ENCODE peak calls at places on chromosomes 13 and 19, in nine cellular contexts. X, K, R, I, L, O, P, N and D are unnamed samples.

GRCh38 chr13:44407379-44407778 is 33.8 kb downstream of the SERP2 start:
- DNase-seq in X (no peak), K (no peak), I (no peak), N (no peak), P (no peak), O (no peak), R (no peak), L (no peak), D (no peak)

GRCh38 chr19:38721496-38721895 is 22.8 kb downstream of the CAPN12 start:
- DNase-seq in O (no peak), N (no peak), K (no peak), R (no peak), P (no peak), I (no peak), X (no peak), L (no peak), D (no peak)

GRCh38 chr13:103351035-103351828 is 285.0 kb upstream of the SLC10A2 start:
- DNase-seq in X (no peak), N (no peak), L (no peak), P (no peak), R (no peak), O (peak), I (no peak), K (no peak), D (no peak)

GRCh38 chr13:30702006-30702405 is 33.3 kb upstream of the ALOX5AP start:
- DNase-seq in N (no peak), K (no peak), O (no peak), I (no peak), L (no peak), P (peak), R (no peak), X (no peak), D (no peak)

GRCh38 chr13:32984857-32985626 is 31.2 kb upstream of the KL start:
- DNase-seq in O (no peak), P (no peak), I (no peak), X (peak), K (peak), N (no peak), R (no peak), L (no peak), D (no peak)

GRCh38 chr13:88031980-88032562 is 360.9 kb downstream of the SLITRK5 start:
- DNase-seq in K (no peak), N (no peak), O (peak), I (no peak), P (no peak), L (no peak), R (no peak), X (no peak), D (no peak)

GRCh38 chr13:28728642-28729041 is 9.9 kb upstream of the SLC46A3 start:
- DNase-seq in R (no peak), N (no peak), X (no peak), L (no peak), O (no peak), I (no peak), K (no peak), P (no peak), D (no peak)

GRCh38 chr19:34485831-34486230 is 4.3 kb downstream of the WTIP start:
- DNase-seq in O (no peak), K (no peak), R (no peak), I (no peak), N (no peak), X (no peak), L (no peak), P (no peak), D (no peak)

GRCh38 chr19:13215572-13216380 is 65.6 kb downstream of the IER2 start:
- DNase-seq in P (no peak), I (no peak), N (no peak), X (no peak), R (no peak), L (no peak), K (no peak), O (no peak), D (no peak)

GRCh38 chr19:5113101-5113557 is 144.2 kb downstream of the KDM4B start:
- DNase-seq in O (peak), X (no peak), L (no peak), I (no peak), P (no peak), R (no peak), K (peak), N (no peak), D (no peak)

GRCh38 chr19:41154060-41154459 is 39.0 kb upstream of the CYP2S1 start:
- DNase-seq in P (no peak), N (no peak), R (no peak), L (no peak), O (no peak), X (no peak), I (no peak), K (no peak), D (no peak)

GRCh38 chr19:51887522-51888498 is at the start of gene ZNF577:
- DNase-seq in X (no peak), R (peak), O (peak), I (peak), P (peak), N (peak), K (peak), L (peak), D (peak)

GRCh38 chr19:22286151-22286810 is at the start of gene ZNF729:
- DNase-seq in K (no peak), P (no peak), X (no peak), N (no peak), R (no peak), L (no peak), I (no peak), O (no peak), D (no peak)

GRCh38 chr19:10317857-10318462 is 2.1 kb upstream of the FDX2 start:
- DNase-seq in O (no peak), R (no peak), P (no peak), K (no peak), I (no peak), L (no peak), N (no peak), X (no peak), D (no peak)

GRCh38 chr13:71624641-71625040 is 242.4 kb downstream of the DACH1 start:
- DNase-seq in K (no peak), I (no peak), O (no peak), N (no peak), X (no peak), P (no peak), R (no peak), L (no peak), D (no peak)

GRCh38 chr13:50124536-50125305 is 109.5 kb downstream of the KCNRG start:
- DNase-seq in O (peak), N (peak), K (peak), P (peak), L (peak), I (peak), R (peak), X (peak), D (peak)

GRCh38 chr19:6062274-6062673 is 48.0 kb downstream of the RFX2 start:
- DNase-seq in R (peak), L (peak), I (no peak), K (no peak), X (no peak), P (peak), N (peak), O (no peak), D (no peak)

GRCh38 chr19:49422407-49423277 is 599 bp downstream of the PTH2 start:
- DNase-seq in L (peak), O (peak), N (no peak), P (no peak), K (no peak), R (no peak), I (peak), X (peak), D (peak)

GRCh38 chr13:20967340-20967739 is 64.8 kb upstream of the XPO4 start:
- DNase-seq in R (no peak), P (no peak), N (no peak), I (no peak), O (no peak), L (no peak), K (no peak), X (no peak), D (no peak)

GRCh38 chr13:91058066-91058465 is 289.4 kb upstream of the MIR17HG start:
- DNase-seq in X (peak), O (peak), P (no peak), L (no peak), R (no peak), N (no peak), I (no peak), K (no peak), D (no peak)

GRCh38 chr13:44876782-44877324 is 112.4 kb downstream of the NUFIP1 start:
- DNase-seq in O (no peak), N (no peak), I (peak), K (no peak), R (no peak), P (no peak), X (peak), L (no peak), D (no peak)

GRCh38 chr19:21022996-21023395 is 2.5 kb downstream of the ZNF430 start:
- DNase-seq in N (no peak), X (no peak), O (peak), I (no peak), L (no peak), P (no peak), R (no peak), K (peak), D (peak)

GRCh38 chr13:112444416-112445399 is 68.6 kb downstream of the SPACA7 start:
- DNase-seq in N (no peak), O (no peak), L (no peak), P (peak), R (no peak), X (no peak), K (no peak), I (no peak), D (no peak)

GRCh38 chr13:31242935-31243334 is 43.2 kb downstream of the B3GLCT start:
- DNase-seq in L (no peak), N (no peak), I (no peak), X (no peak), O (peak), P (no peak), R (no peak), K (no peak), D (no peak)

GRCh38 chr19:16449330-16449961 is 22.3 kb downstream of the EPS15L1 start:
- DNase-seq in L (no peak), R (no peak), X (no peak), K (peak), P (no peak), O (peak), N (no peak), I (no peak), D (peak)

GRCh38 chr19:46913852-46914430 is 53.1 kb downstream of the ARHGAP35 start:
- DNase-seq in P (no peak), O (peak), R (no peak), I (no peak), L (no peak), K (peak), X (peak), N (no peak), D (peak)

GRCh38 chr13:42239644-42240043 is 32.3 kb upstream of the AKAP11 start:
- DNase-seq in R (no peak), O (no peak), K (peak), X (peak), P (no peak), N (no peak), L (no peak), I (no peak), D (no peak)

GRCh38 chr19:46065486-46065885 is 24.7 kb upstream of the IGFL4 start:
- DNase-seq in R (no peak), N (no peak), P (no peak), X (peak), K (peak), L (no peak), O (peak), I (no peak), D (no peak)

GRCh38 chr19:39430675-39431593 is 4.8 kb downstream of the RPS16 start:
- DNase-seq in O (peak), K (peak), L (no peak), I (no peak), X (peak), N (peak), R (peak), P (peak), D (peak)

GRCh38 chr13:50277906-50278305 is 262.7 kb downstream of the KCNRG start:
- DNase-seq in L (no peak), O (no peak), X (no peak), R (no peak), P (no peak), N (no peak), K (no peak), I (no peak), D (no peak)

GRCh38 chr13:46593403-46593802 is 40.4 kb downstream of the LRCH1 start:
- DNase-seq in I (no peak), L (no peak), P (no peak), O (no peak), R (no peak), X (no peak), N (no peak), K (no peak), D (peak)

GRCh38 chr19:11164879-11165406 is 9.4 kb upstream of the SPC24 start:
- DNase-seq in P (peak), O (peak), N (peak), R (peak), L (peak), I (no peak), K (no peak), X (no peak), D (no peak)

GRCh38 chr19:37413243-37414084 is 42.6 kb downstream of the ZNF527 start:
- DNase-seq in L (no peak), I (no peak), O (peak), X (peak), K (no peak), R (no peak), N (no peak), P (no peak), D (no peak)

DNA sequence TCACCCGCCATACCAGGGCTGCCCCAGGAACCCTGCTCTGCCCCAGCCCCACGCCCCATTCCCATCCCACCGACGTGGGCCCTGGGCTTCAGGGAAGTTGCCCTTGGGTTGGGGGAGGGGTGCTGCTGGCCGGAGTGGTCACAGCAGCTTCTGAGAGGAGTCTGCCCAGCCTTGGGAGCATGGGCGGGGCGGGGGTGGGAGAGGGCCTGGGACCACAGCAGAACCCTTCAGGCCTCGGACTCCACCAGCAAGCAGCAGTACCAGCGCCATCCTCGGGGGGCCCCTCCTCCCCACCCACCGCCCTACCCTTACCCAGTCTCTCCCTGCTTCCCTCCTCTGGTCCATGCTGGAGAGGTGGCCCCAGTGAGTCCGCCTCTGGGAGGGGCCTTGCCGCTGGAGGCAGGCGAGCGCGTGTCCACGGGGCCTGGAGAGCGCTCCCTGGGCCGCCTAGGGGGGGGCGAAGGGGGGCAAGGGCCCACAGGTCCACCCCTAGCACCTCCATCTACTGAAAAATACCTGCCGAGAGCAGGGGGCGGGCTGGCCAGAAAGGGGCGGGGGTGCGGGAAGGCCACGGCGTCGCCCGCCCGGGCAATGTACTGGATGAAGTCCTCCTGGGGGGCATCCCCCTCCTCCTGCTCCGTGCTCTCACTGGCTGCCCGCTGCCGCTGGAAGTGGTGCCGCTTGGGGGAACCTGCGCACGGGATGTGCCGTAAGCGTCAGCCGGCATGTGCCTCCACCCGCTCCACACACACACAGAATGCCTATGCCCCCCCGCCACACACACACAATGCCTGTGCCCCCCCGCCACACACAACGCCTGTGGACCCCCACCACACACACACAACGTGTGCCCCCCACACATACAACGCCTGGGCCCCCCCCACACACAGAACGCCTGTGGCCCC is 7.0 kb downstream of the CBARP start:
- DNase-seq in N (no peak), X (no peak), K (no peak), L (no peak), O (no peak), P (no peak), I (no peak), R (no peak), D (no peak)
- TF ChIP-seq CTCF in N (no peak), X (no peak), K (peak), L (no peak), O (no peak), P (no peak), I (no peak), R (no peak), D (no peak)

DNA sequence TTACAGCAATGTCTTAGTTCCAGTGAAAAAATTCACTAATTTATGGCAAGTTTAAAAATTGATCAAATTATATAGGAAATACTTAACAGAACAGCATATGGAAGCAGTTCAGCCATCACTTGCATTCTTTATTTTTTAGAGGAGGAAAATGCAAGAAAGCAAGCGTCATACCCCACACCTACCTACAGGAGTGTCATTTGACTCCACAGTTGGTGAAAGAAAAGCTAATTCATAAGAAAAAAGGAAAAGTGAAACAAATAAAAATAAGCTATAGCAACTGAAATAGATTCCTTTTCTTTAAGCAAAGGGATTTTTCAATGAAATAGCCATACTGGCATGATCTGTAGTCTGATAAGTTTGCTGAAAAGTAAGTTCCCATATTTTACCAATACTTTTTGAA is 111.0 kb downstream of the DOCK9 start:
- DNase-seq in I (no peak), X (no peak), R (no peak), L (no peak), N (no peak), K (no peak), P (no peak), O (no peak), D (no peak)
- TF ChIP-seq CTCF in I (peak), X (no peak), R (no peak), L (no peak), N (no peak), K (peak), P (no peak), O (no peak), D (no peak)

DNA sequence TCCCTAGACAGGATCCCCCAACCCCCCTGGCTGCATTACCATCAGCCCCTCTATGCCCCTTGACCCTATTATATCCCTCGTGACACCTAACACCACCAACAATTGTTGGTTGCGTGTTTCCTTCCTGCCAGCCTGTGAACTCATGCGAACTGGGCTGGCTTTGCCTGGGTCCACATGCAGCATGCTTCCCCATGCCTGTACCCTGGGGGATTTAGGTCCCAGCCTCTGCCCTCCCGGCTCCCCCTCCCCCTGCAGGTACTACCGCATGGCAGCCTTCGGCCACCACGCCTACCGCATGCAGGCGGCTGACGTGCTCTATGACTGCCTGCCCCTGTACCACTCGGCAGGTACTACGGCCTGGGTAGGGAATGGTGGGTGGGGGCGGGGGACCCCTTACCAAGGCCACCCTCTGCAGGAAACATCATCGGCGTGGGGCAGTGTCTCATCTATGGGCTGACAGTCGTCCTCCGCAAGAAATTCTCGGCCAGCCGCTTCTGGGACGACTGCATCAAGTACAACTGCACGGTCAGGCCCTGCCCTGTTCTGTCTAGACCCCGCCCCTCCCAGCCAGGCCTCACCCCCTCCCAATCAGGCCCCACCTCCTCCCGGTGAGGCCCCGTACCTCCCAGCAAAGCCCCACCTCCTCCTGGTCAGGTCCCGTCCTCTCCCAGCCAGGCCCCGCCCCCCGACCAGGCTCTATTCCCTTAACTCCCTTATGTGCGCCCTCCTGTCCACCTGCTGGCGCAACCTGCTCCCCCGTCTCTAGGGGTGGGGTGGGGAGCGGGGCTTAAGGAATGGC is 18.5 kb downstream of the SLC27A1 start:
- DNase-seq in I (peak), L (peak), X (peak), N (peak), O (no peak), R (peak), P (no peak), K (no peak), D (peak)
- TF ChIP-seq CTCF in I (peak), L (peak), X (no peak), N (no peak), O (no peak), R (peak), P (no peak), K (no peak), D (peak)

GRCh38 chr19:28526042-28526441 is 686.9 kb downstream of the UQCRFS1 start:
- DNase-seq in R (no peak), X (no peak), P (no peak), L (no peak), N (no peak), O (no peak), I (no peak), K (no peak), D (no peak)
- TF ChIP-seq CTCF in R (no peak), X (no peak), P (no peak), L (no peak), N (no peak), O (no peak), I (no peak), K (no peak), D (no peak)

GRCh38 chr13:25085125-25085742 is 10.7 kb upstream of the PABPC3 start:
- DNase-seq in O (peak), P (no peak), X (peak), L (no peak), R (no peak), K (peak), N (no peak), I (peak), D (peak)
- TF ChIP-seq CTCF in O (peak), P (peak), X (peak), L (no peak), R (peak), K (peak), N (peak), I (peak), D (peak)

GRCh38 chr19:55158848-55159793 is 1.6 kb upstream of the TNNI3 start:
- DNase-seq in P (no peak), X (peak), O (peak), I (no peak), L (peak), R (no peak), K (no peak), N (no peak), D (no peak)

GRCh38 chr19:55156202-55157063 is 1.1 kb downstream of the TNNI3 start:
- DNase-seq in O (peak), L (peak), P (no peak), I (peak), X (peak), N (no peak), R (no peak), K (no peak), D (peak)

GRCh38 chr19:55160128-55160985 is 2.8 kb upstream of the TNNI3 start:
- DNase-seq in L (peak), N (peak), X (peak), I (peak), O (peak), K (peak), R (peak), P (no peak), D (peak)

GRCh38 chr19:55157064-55157908 is at the start of gene TNNI3:
- DNase-seq in I (no peak), O (no peak), N (no peak), K (no peak), L (no peak), R (no peak), X (no peak), P (no peak), D (no peak)

DNA sequence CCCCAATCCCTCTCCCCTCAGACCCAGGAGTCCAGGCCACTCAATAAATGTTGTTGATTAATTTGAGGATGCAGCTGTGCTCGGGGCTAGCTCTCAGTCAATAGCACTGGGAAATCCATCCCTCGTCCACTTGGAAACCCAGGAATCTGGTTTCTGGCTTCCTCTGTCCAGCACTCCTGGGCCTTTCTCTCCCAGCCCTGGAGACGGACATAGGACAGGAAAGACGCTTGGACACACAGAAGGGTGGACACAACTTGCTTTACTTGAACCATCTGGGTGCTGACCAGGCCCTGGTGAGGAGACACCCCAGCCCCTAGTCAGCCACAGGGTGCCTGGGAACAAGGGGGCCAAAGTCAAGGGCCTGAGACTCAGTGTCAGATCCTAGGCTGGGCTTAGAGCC is 891 bp upstream of the TNNI3 start:
- DNase-seq in P (no peak), R (no peak), X (no peak), O (no peak), N (no peak), L (no peak), I (no peak), K (no peak), D (no peak)
- TF ChIP-seq CTCF in P (no peak), R (no peak), X (no peak), O (no peak), N (no peak), L (no peak), I (no peak), K (no peak), D (no peak)